ENCODE peak calls at places on chromosome 9, in six cellular contexts. One of them, this sample, is unnamed. For H3K4me1, the result is how much of the 10 kb centered on the place peaks cover.

GRCh38 chr9:113620377-113621161 is 157.0 kb downstream of the RGS3 start:
- DNase-seq in uterus: peak
- DNase-seq in PC-9: peak
- DNase-seq in sigmoid colon: peak
- DNase-seq in Peyer's patch: no peak
- DNase-seq in suprapubic skin: peak
- DNase-seq in this sample: peak

GRCh38 chr9:126439402-126439765 is 112.8 kb downstream of the MVB12B start:
- DNase-seq in uterus: no peak
- DNase-seq in PC-9: no peak
- DNase-seq in sigmoid colon: no peak
- DNase-seq in Peyer's patch: no peak
- DNase-seq in suprapubic skin: no peak
- DNase-seq in this sample: no peak

GRCh38 chr9:31302620-31303418 is 1081.6 kb upstream of the ACO1 start:
- DNase-seq in uterus: no peak
- DNase-seq in PC-9: no peak
- DNase-seq in sigmoid colon: no peak
- DNase-seq in Peyer's patch: no peak
- DNase-seq in suprapubic skin: no peak
- DNase-seq in this sample: no peak

GRCh38 chr9:137866226-137867141 is 11.1 kb upstream of the CACNA1B start:
- DNase-seq in uterus: no peak
- DNase-seq in PC-9: no peak
- DNase-seq in sigmoid colon: no peak
- DNase-seq in Peyer's patch: no peak
- DNase-seq in suprapubic skin: no peak
- DNase-seq in this sample: no peak

GRCh38 chr9:126631254-126631653 is 17.5 kb downstream of the LMX1B start:
- DNase-seq in uterus: no peak
- DNase-seq in PC-9: no peak
- DNase-seq in sigmoid colon: no peak
- DNase-seq in Peyer's patch: no peak
- DNase-seq in suprapubic skin: no peak
- DNase-seq in this sample: no peak

GRCh38 chr9:90044710-90045151 is 439.9 kb downstream of the GADD45G start:
- DNase-seq in uterus: no peak
- DNase-seq in PC-9: peak
- DNase-seq in sigmoid colon: no peak
- DNase-seq in Peyer's patch: no peak
- DNase-seq in suprapubic skin: no peak
- DNase-seq in this sample: no peak

GRCh38 chr9:15243086-15243485 is 63.9 kb downstream of the TTC39B start:
- DNase-seq in uterus: no peak
- DNase-seq in PC-9: no peak
- DNase-seq in sigmoid colon: no peak
- DNase-seq in Peyer's patch: no peak
- DNase-seq in suprapubic skin: no peak
- DNase-seq in this sample: no peak

GRCh38 chr9:117411547-117411946 is 3.3 kb downstream of the ASTN2 start:
- DNase-seq in uterus: no peak
- DNase-seq in PC-9: no peak
- DNase-seq in sigmoid colon: no peak
- DNase-seq in Peyer's patch: no peak
- DNase-seq in suprapubic skin: no peak
- DNase-seq in this sample: no peak

GRCh38 chr9:18189876-18190670 is 283.9 kb upstream of the ADAMTSL1 start:
- DNase-seq in uterus: no peak
- DNase-seq in PC-9: no peak
- DNase-seq in sigmoid colon: no peak
- DNase-seq in Peyer's patch: no peak
- DNase-seq in suprapubic skin: no peak
- DNase-seq in this sample: no peak

GRCh38 chr9:82488702-82489578 is 500.4 kb downstream of the SPATA31D1 start:
- DNase-seq in uterus: no peak
- DNase-seq in PC-9: no peak
- DNase-seq in sigmoid colon: no peak
- DNase-seq in Peyer's patch: no peak
- DNase-seq in suprapubic skin: no peak
- DNase-seq in this sample: no peak

GRCh38 chr9:68727588-68728129 is 22.6 kb downstream of the PIP5K1B start:
- DNase-seq in uterus: no peak
- DNase-seq in PC-9: no peak
- DNase-seq in sigmoid colon: no peak
- DNase-seq in Peyer's patch: no peak
- DNase-seq in suprapubic skin: no peak
- DNase-seq in this sample: no peak

GRCh38 chr9:110081395-110081794 is 126.6 kb downstream of the C9orf152 start:
- DNase-seq in uterus: no peak
- DNase-seq in PC-9: no peak
- DNase-seq in sigmoid colon: no peak
- DNase-seq in Peyer's patch: no peak
- DNase-seq in suprapubic skin: no peak
- DNase-seq in this sample: no peak

GRCh38 chr9:21576331-21577189 is 94.4 kb upstream of the IFNE start:
- DNase-seq in uterus: no peak
- DNase-seq in PC-9: peak
- DNase-seq in sigmoid colon: no peak
- DNase-seq in Peyer's patch: peak
- DNase-seq in suprapubic skin: no peak
- DNase-seq in this sample: no peak

GRCh38 chr9:5557606-5558587 is 47.6 kb downstream of the PDCD1LG2 start:
- DNase-seq in uterus: peak
- DNase-seq in PC-9: no peak
- DNase-seq in sigmoid colon: no peak
- DNase-seq in Peyer's patch: peak
- DNase-seq in suprapubic skin: no peak
- DNase-seq in this sample: no peak

GRCh38 chr9:15155826-15156225 is 151.2 kb downstream of the TTC39B start:
- DNase-seq in uterus: peak
- DNase-seq in PC-9: no peak
- DNase-seq in sigmoid colon: no peak
- DNase-seq in Peyer's patch: no peak
- DNase-seq in suprapubic skin: no peak
- DNase-seq in this sample: no peak

GRCh38 chr9:35338561-35339274 is 151.2 kb upstream of the RUSC2 start:
- DNase-seq in uterus: no peak
- DNase-seq in PC-9: no peak
- DNase-seq in sigmoid colon: no peak
- DNase-seq in Peyer's patch: no peak
- DNase-seq in suprapubic skin: no peak
- DNase-seq in this sample: no peak

GRCh38 chr9:113963017-113963620 is 87.0 kb downstream of the ZNF618 start:
- DNase-seq in uterus: no peak
- DNase-seq in PC-9: no peak
- DNase-seq in sigmoid colon: no peak
- DNase-seq in Peyer's patch: no peak
- DNase-seq in suprapubic skin: peak
- DNase-seq in this sample: no peak

GRCh38 chr9:100679834-100680233 is 102.0 kb downstream of the CAVIN4 start:
- DNase-seq in uterus: no peak
- DNase-seq in PC-9: no peak
- DNase-seq in sigmoid colon: no peak
- DNase-seq in Peyer's patch: no peak
- DNase-seq in suprapubic skin: no peak
- DNase-seq in this sample: no peak

GRCh38 chr9:10436771-10437170 is 176.0 kb downstream of the PTPRD start:
- DNase-seq in uterus: no peak
- DNase-seq in PC-9: no peak
- DNase-seq in sigmoid colon: no peak
- DNase-seq in Peyer's patch: no peak
- DNase-seq in suprapubic skin: no peak
- DNase-seq in this sample: no peak

GRCh38 chr9:36308281-36308680 is 50.0 kb upstream of the GNE start:
- DNase-seq in uterus: no peak
- DNase-seq in PC-9: no peak
- DNase-seq in sigmoid colon: no peak
- DNase-seq in Peyer's patch: no peak
- DNase-seq in suprapubic skin: no peak
- DNase-seq in this sample: no peak

GRCh38 chr9:69380811-69381210 is 55.8 kb downstream of the ENTREP1 start:
- DNase-seq in uterus: no peak
- DNase-seq in PC-9: no peak
- DNase-seq in sigmoid colon: no peak
- DNase-seq in Peyer's patch: no peak
- DNase-seq in suprapubic skin: no peak
- DNase-seq in this sample: no peak

GRCh38 chr9:6413365-6414263 is 615 bp downstream of the UHRF2 start:
- DNase-seq in uterus: no peak
- DNase-seq in PC-9: no peak
- DNase-seq in sigmoid colon: no peak
- DNase-seq in Peyer's patch: peak
- DNase-seq in suprapubic skin: peak
- DNase-seq in this sample: peak

GRCh38 chr9:77161966-77162365 is 15.4 kb upstream of the VPS13A start:
- DNase-seq in uterus: no peak
- DNase-seq in PC-9: no peak
- DNase-seq in sigmoid colon: no peak
- DNase-seq in Peyer's patch: no peak
- DNase-seq in suprapubic skin: no peak
- DNase-seq in this sample: no peak

GRCh38 chr9:19409406-19410194 is 791 bp downstream of the ACER2 start:
- DNase-seq in uterus: peak
- DNase-seq in PC-9: peak
- DNase-seq in sigmoid colon: peak
- DNase-seq in Peyer's patch: peak
- DNase-seq in suprapubic skin: no peak
- DNase-seq in this sample: peak

DNA sequence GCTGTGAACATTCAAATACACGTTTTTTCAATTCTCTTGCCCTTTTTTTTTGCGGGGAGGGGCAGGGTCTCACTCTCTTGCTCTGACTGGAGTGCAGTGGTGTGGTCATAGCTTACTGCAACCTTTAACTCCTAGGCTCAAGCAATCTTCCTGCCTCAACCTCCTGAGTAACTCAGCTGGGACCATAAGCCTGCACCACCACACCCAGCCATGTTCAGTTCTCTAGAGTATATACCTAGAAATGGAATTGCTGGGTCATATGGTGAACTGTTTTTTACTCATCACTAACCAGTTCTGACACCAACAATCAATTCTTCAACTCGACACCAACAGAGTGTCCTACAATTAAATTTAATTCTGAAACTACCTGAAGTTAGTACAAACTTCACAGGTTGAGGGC is 85.5 kb upstream of the ZNF169 start:
- DNase-seq in uterus: no peak
- DNase-seq in PC-9: no peak
- DNase-seq in sigmoid colon: no peak
- DNase-seq in Peyer's patch: no peak
- DNase-seq in suprapubic skin: no peak
- DNase-seq in this sample: no peak
- H3K4me1 ChIP-seq in uterus: under half
- H3K4me1 ChIP-seq in PC-9: under half
- H3K4me1 ChIP-seq in sigmoid colon: half or more
- H3K4me1 ChIP-seq in Peyer's patch: under half
- H3K4me1 ChIP-seq in suprapubic skin: half or more
- H3K4me1 ChIP-seq in this sample: under half

DNA sequence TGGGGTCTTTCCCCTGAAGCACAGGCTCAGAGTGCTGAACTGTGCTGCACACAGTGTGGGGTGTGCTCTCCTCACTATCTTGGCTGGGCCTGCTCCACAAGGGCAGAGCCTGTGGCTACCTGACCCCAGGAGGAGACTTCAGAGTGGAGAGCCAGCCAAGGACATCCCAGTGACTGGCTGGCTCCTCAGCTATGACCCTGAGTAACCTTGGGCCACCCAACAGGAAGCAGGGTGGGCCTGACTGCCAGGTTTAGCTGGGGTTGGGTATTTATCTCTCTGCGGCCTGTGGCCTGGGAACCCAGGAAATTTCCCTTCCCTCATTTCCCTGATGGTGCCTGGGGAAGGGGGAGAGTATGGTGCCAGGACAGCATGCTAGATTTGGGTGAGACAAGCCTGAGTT is 2.1 kb upstream of the EEIG1 start:
- DNase-seq in uterus: no peak
- DNase-seq in PC-9: no peak
- DNase-seq in sigmoid colon: no peak
- DNase-seq in Peyer's patch: no peak
- DNase-seq in suprapubic skin: no peak
- DNase-seq in this sample: peak
- H3K4me1 ChIP-seq in uterus: under half
- H3K4me1 ChIP-seq in PC-9: under half
- H3K4me1 ChIP-seq in sigmoid colon: under half
- H3K4me1 ChIP-seq in Peyer's patch: under half
- H3K4me1 ChIP-seq in suprapubic skin: under half
- H3K4me1 ChIP-seq in this sample: under half

DNA sequence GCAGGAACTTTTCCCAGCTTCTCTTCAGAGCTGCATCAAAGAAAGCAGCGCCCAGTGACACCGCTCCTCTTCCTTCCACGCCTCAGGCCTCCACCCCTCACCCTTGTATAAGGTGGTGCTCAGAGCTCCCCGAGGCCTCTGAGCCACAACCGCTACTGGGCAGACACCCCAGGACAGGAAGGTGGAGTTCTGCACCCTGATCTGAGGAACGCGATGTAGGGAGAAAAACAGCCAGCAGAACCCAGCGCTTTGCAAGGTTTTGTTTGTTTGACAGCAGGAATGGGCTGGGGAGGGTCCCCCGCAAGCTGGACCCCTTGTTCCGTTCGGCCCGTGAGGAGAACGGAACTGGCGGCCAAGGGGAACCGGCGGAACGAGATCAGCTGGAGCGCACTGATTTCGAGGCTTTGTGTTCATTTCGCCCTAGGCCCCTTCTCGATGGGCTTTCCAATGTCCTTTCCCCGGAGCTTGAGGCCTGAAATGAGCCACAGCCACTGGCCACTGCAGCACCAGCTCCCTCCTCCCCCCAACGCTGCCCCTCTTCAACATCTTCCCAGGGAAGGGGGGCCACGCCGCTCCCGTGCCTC is 4.1 kb downstream of the EDF1 start:
- DNase-seq in uterus: no peak
- DNase-seq in PC-9: peak
- DNase-seq in sigmoid colon: no peak
- DNase-seq in Peyer's patch: no peak
- DNase-seq in suprapubic skin: no peak
- DNase-seq in this sample: no peak
- H3K4me1 ChIP-seq in uterus: under half
- H3K4me1 ChIP-seq in PC-9: under half
- H3K4me1 ChIP-seq in sigmoid colon: under half
- H3K4me1 ChIP-seq in Peyer's patch: under half
- H3K4me1 ChIP-seq in suprapubic skin: under half
- H3K4me1 ChIP-seq in this sample: under half

GRCh38 chr9:37332581-37332980 is 89.9 kb upstream of the GRHPR start:
- DNase-seq in uterus: no peak
- DNase-seq in PC-9: no peak
- DNase-seq in sigmoid colon: no peak
- DNase-seq in Peyer's patch: no peak
- DNase-seq in suprapubic skin: no peak
- DNase-seq in this sample: no peak

GRCh38 chr9:37328561-37329227 is 93.8 kb upstream of the GRHPR start:
- DNase-seq in uterus: no peak
- DNase-seq in PC-9: no peak
- DNase-seq in sigmoid colon: no peak
- DNase-seq in Peyer's patch: no peak
- DNase-seq in suprapubic skin: no peak
- DNase-seq in this sample: no peak

GRCh38 chr9:37331871-37332270 is 90.6 kb upstream of the GRHPR start:
- DNase-seq in uterus: no peak
- DNase-seq in PC-9: no peak
- DNase-seq in sigmoid colon: no peak
- DNase-seq in Peyer's patch: no peak
- DNase-seq in suprapubic skin: no peak
- DNase-seq in this sample: no peak

GRCh38 chr9:37327553-37327952 is 94.9 kb upstream of the GRHPR start:
- DNase-seq in uterus: no peak
- DNase-seq in PC-9: no peak
- DNase-seq in sigmoid colon: no peak
- DNase-seq in Peyer's patch: no peak
- DNase-seq in suprapubic skin: no peak
- DNase-seq in this sample: no peak

GRCh38 chr9:37329576-37329975 is 92.9 kb upstream of the GRHPR start:
- DNase-seq in uterus: no peak
- DNase-seq in PC-9: no peak
- DNase-seq in sigmoid colon: no peak
- DNase-seq in Peyer's patch: no peak
- DNase-seq in suprapubic skin: no peak
- DNase-seq in this sample: no peak
- H3K4me1 ChIP-seq in uterus: under half
- H3K4me1 ChIP-seq in PC-9: under half
- H3K4me1 ChIP-seq in sigmoid colon: under half
- H3K4me1 ChIP-seq in Peyer's patch: under half
- H3K4me1 ChIP-seq in suprapubic skin: under half
- H3K4me1 ChIP-seq in this sample: under half

This sample was measured in kidney.